ENCODE peak calls at places on chromosomes 12 and 14, in ten cellular contexts. F is BJ, H is GM23338, P is brain microvascular endothelial cell, E is lower lobe of right lung, N is psoas muscle, X is fibroblast of lung, M is AG04450, J is transverse colon, D is spleen. C is an unnamed sample. For H3K27me3, the result is how much of the 10 kb centered on the place peaks cover.

GRCh38 chr14:59585891-59586554 is 9.4 kb upstream of the CCDC175 start:
- DNase-seq in F (no peak), H (no peak), P (peak), E (no peak), N (no peak), X (peak), M (no peak), J (no peak), D (no peak), C (no peak)

GRCh38 chr12:102769323-102769916 is 147.6 kb downstream of the PAH start:
- DNase-seq in F (peak), H (peak), P (peak), E (no peak), N (peak), X (peak), M (peak), J (peak), D (no peak), C (no peak)

GRCh38 chr14:53093206-53093605 is 59.9 kb downstream of the DDHD1 start:
- DNase-seq in F (peak), H (no peak), P (no peak), E (no peak), N (no peak), X (no peak), M (peak), J (no peak), D (no peak), C (no peak)

GRCh38 chr14:64930085-64930843 is 12.3 kb downstream of the GPX2 start:
- DNase-seq in F (no peak), H (no peak), P (no peak), E (no peak), N (no peak), X (peak), M (no peak), J (no peak), D (no peak), C (no peak)

GRCh38 chr12:104603545-104603973 is 146.8 kb downstream of the CHST11 start:
- DNase-seq in F (no peak), H (no peak), P (peak), E (no peak), N (no peak), X (peak), M (no peak), J (no peak), D (no peak), C (no peak)

GRCh38 chr12:100612557-100612956 is 39.1 kb downstream of the GAS2L3 start:
- DNase-seq in F (no peak), H (no peak), P (no peak), E (no peak), N (no peak), X (no peak), M (no peak), J (peak), D (no peak), C (no peak)

GRCh38 chr14:54350196-54350595 is 46.6 kb upstream of the CDKN3 start:
- DNase-seq in F (no peak), H (no peak), P (no peak), E (no peak), N (no peak), X (peak), M (no peak), J (no peak), D (no peak), C (no peak)

GRCh38 chr12:6053541-6053940 is 70.9 kb downstream of the VWF start:
- DNase-seq in F (no peak), H (no peak), P (peak), E (no peak), N (no peak), X (peak), M (no peak), J (no peak), D (peak), C (peak)

GRCh38 chr14:103144085-103144484 is 20.8 kb downstream of the TNFAIP2 start:
- DNase-seq in F (peak), H (no peak), P (no peak), E (no peak), N (no peak), X (peak), M (peak), J (no peak), D (no peak), C (no peak)

GRCh38 chr12:8912910-8913309 is 1.4 kb upstream of the PHC1 start:
- DNase-seq in F (no peak), H (peak), P (no peak), E (no peak), N (no peak), X (no peak), M (no peak), J (no peak), D (no peak), C (no peak)

GRCh38 chr14:86782092-86782580 is 1210.8 kb downstream of the GALC start:
- DNase-seq in F (no peak), H (no peak), P (no peak), E (no peak), N (no peak), X (no peak), M (no peak), J (no peak), D (no peak), C (no peak)

GRCh38 chr12:90048918-90049317 is 340.3 kb upstream of the ATP2B1 start:
- DNase-seq in F (no peak), H (no peak), P (no peak), E (no peak), N (no peak), X (no peak), M (no peak), J (no peak), D (no peak), C (no peak)

GRCh38 chr12:57894577-57895292 is 46.6 kb upstream of the ATP23 start:
- DNase-seq in F (no peak), H (no peak), P (no peak), E (no peak), N (no peak), X (no peak), M (no peak), J (no peak), D (no peak), C (no peak)

GRCh38 chr14:60092516-60092915 is 793 bp downstream of the PCNX4 start:
- DNase-seq in F (no peak), H (peak), P (peak), E (no peak), N (no peak), X (peak), M (no peak), J (peak), D (no peak), C (no peak)

GRCh38 chr12:81440001-81440400 is 319.1 kb downstream of the PPFIA2 start:
- DNase-seq in F (no peak), H (peak), P (no peak), E (no peak), N (no peak), X (no peak), M (no peak), J (no peak), D (no peak), C (no peak)

GRCh38 chr14:22882529-22883190 is 362 bp upstream of the REM2 start:
- DNase-seq in F (no peak), H (peak), P (peak), E (no peak), N (no peak), X (peak), M (no peak), J (peak), D (no peak), C (no peak)

GRCh38 chr14:96944297-96944696 is 147.1 kb downstream of the VRK1 start:
- DNase-seq in F (no peak), H (no peak), P (no peak), E (no peak), N (no peak), X (no peak), M (no peak), J (no peak), D (no peak), C (no peak)

GRCh38 chr12:94074970-94075695 is 73.2 kb upstream of the PLXNC1 start:
- DNase-seq in F (peak), H (peak), P (peak), E (peak), N (peak), X (peak), M (peak), J (peak), D (no peak), C (no peak)

GRCh38 chr12:31267966-31268365 is 58.0 kb downstream of the SINHCAF start:
- DNase-seq in F (no peak), H (no peak), P (no peak), E (no peak), N (no peak), X (peak), M (no peak), J (no peak), D (no peak), C (no peak)

GRCh38 chr14:69636051-69636639 is 24.7 kb downstream of the SUSD6 start:
- DNase-seq in F (no peak), H (no peak), P (no peak), E (no peak), N (no peak), X (no peak), M (no peak), J (no peak), D (no peak), C (no peak)

GRCh38 chr14:87131879-87132278 is 861.1 kb downstream of the GALC start:
- DNase-seq in F (no peak), H (peak), P (no peak), E (no peak), N (no peak), X (peak), M (no peak), J (no peak), D (no peak), C (peak)

GRCh38 chr14:101111620-101112290 is 208.2 kb upstream of the RTL1 start:
- DNase-seq in F (no peak), H (no peak), P (no peak), E (no peak), N (peak), X (no peak), M (no peak), J (no peak), D (peak), C (no peak)

GRCh38 chr12:29889737-29890136 is 106.0 kb upstream of the TMTC1 start:
- DNase-seq in F (no peak), H (peak), P (peak), E (no peak), N (peak), X (peak), M (no peak), J (peak), D (no peak), C (no peak)

GRCh38 chr14:97299661-97300060 is 502.5 kb downstream of the VRK1 start:
- DNase-seq in F (no peak), H (peak), P (no peak), E (no peak), N (no peak), X (no peak), M (no peak), J (no peak), D (no peak), C (no peak)

GRCh38 chr12:108694812-108695278 is 36.5 kb downstream of the CORO1C start:
- DNase-seq in F (no peak), H (no peak), P (peak), E (no peak), N (no peak), X (peak), M (no peak), J (no peak), D (no peak), C (no peak)

GRCh38 chr12:41663487-41664258 is 475.6 kb downstream of the PDZRN4 start:
- DNase-seq in F (peak), H (peak), P (no peak), E (no peak), N (no peak), X (peak), M (no peak), J (no peak), D (no peak), C (no peak)

GRCh38 chr12:8644345-8645248 is 18.0 kb downstream of the MFAP5 start:
- DNase-seq in F (no peak), H (no peak), P (no peak), E (no peak), N (no peak), X (no peak), M (no peak), J (no peak), D (no peak), C (no peak)

GRCh38 chr14:105271224-105271890 is 23.0 kb downstream of the BTBD6 start:
- DNase-seq in F (no peak), H (no peak), P (no peak), E (no peak), N (no peak), X (no peak), M (no peak), J (no peak), D (no peak), C (no peak)
- H3K27me3 ChIP-seq in F (under half), H (under half), P (under half), E (under half), N (under half), X (under half), M (under half), J (under half), D (under half), C (under half)

DNA sequence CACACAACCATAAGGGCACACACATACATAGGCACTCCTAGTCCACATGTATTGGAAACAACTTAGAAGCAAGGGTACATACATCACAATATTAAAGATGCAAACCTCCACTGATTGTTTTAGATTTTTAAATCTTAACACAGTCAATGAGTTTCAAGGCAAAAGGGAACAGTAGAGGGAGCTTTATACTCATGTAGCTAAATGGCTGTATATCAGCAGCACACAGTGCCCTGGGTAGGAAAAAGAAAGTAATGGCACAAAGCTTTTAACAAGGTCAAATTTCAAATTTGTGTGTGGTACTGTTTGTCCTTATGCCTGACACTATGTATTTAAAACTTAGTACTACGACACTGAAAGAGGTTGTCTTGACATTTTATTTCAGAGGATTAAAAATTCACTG is 262.0 kb downstream of the MED13L start:
- DNase-seq in F (peak), H (peak), P (peak), E (no peak), N (no peak), X (peak), M (no peak), J (no peak), D (no peak), C (no peak)
- TF ChIP-seq CTCF in F (peak), H (peak), P (peak), E (peak), N (peak), X (peak), M (peak), J (peak), D (no peak), C (peak)

DNA sequence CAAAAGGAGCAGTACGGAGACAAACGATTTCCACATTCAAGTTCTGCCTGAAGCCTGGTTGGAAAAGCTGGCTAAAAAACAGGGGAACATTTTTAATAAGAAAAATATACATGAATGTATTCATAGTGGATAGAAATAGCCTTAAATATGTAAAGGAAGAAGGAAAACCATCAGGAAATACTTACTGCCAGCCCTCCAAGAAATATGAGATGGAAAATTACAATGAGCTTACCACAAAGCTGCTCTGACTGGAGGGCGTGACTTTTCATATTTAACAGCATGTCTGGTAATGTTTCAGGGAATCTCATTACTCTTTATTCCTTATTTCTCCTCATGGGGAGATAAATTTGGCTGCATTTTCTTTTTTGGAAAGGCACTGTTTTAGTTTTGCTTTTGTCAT is 75.9 kb upstream of the ZDHHC17 start:
- DNase-seq in F (no peak), H (no peak), P (no peak), E (no peak), N (no peak), X (peak), M (no peak), J (no peak), D (no peak), C (no peak)
- H3K4me3 ChIP-seq in F (no peak), H (no peak), P (no peak), E (no peak), N (no peak), X (no peak), M (no peak), J (no peak), D (no peak), C (no peak)

DNA sequence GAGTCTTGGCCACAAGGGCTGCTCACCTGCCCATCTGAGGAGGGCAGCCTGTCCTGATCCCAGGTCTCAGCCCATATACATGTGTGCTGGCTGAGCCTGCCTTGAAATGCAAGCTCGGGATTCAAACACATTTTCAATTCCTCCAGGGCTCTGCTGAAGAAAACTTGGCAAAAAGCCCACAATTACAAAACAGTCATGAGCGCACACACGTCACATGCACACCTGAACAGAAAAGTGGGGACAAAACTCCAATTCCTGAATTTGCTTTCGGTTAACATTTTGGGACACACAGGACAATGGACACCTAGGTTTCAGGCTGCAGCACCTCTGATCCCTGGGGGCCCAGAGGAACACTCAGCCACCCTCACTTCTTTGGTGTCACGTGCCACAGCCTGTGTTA is 113.9 kb downstream of the RBM19 start:
- DNase-seq in F (no peak), H (no peak), P (no peak), E (no peak), N (no peak), X (no peak), M (no peak), J (no peak), D (no peak), C (no peak)
- H3K27me3 ChIP-seq in F (under half), H (under half), P (under half), E (under half), N (under half), X (under half), M (under half), J (under half), D (under half), C (under half)

DNA sequence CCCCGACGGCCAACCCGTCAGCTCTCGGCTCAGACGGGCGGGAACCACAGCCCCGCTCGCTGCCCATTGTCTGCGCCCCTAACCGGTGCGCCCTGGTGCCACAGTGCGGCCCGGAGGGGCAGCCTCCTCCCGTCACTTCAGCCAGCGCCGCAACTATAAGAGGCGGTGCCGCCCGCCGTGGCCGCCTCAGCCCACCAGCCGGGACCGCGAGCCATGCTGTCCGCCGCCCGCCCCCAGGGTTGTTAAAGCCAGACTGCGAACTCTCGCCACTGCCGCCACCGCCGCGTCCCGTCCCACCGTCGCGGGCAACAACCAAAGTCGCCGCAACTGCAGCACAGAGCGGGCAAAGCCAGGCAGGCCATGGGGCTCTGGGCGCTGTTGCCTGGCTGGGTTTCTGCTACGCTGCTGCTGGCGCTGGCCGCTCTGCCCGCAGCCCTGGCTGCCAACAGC is at the start of gene WNT1:
- DNase-seq in F (no peak), H (no peak), P (no peak), E (no peak), N (peak), X (no peak), M (no peak), J (no peak), D (no peak), C (no peak)
- TF ChIP-seq CTCF in F (peak), H (no peak), P (no peak), E (peak), N (peak), X (no peak), M (no peak), J (peak), D (peak), C (no peak)

DNA sequence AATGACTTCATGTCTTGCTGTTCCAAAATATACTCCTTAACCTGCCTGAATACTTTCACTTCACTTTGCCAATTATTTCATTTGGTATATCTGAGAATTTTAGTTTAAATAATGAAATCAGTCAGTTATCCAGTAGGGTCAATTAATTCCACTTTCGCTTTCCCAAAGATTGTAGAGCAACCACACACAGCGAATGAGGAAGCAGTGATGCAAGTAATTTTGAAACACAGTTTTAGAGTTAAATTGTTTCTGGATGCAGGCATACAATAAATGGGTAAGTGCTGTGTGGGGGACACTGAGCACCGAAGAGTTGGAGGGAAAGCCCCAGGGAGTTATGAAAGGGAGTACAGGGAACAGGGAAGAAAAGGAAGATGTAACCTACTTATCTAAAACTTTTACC is 62.8 kb downstream of the TSHR start:
- DNase-seq in F (no peak), H (no peak), P (no peak), E (no peak), N (no peak), X (no peak), M (no peak), J (no peak), D (no peak), C (no peak)
- H3K4me3 ChIP-seq in F (no peak), H (no peak), P (no peak), E (no peak), N (peak), X (no peak), M (no peak), J (no peak), D (no peak), C (no peak)

GRCh38 chr12:88339966-88340365 is 197.9 kb downstream of the TMTC3 start:
- DNase-seq in F (no peak), H (no peak), P (no peak), E (no peak), N (no peak), X (peak), M (no peak), J (no peak), D (no peak), C (no peak)
- H3K27me3 ChIP-seq in F (under half), H (under half), P (under half), E (under half), N (under half), X (under half), M (under half), J (under half), D (under half), C (under half)

DNA sequence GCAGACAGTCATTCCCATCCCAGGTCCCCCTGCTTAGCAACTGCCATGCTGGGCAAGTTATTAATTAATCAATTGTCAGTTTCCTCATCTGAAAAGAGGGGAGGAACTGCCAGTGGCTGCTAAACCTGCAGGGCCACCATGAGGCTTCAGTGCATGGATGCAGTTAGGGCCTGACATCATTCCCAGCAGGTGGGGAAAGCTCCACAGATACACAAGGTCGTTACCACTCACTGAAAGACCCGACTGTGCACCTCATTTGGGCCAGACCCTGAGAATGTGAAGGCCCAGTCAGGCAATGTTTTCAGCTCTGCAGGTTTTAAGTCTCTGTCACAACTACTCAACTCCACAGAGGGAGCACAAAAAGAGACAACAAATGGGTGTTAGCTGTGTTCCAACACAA is 85.1 kb upstream of the GPR68 start:
- DNase-seq in F (no peak), H (no peak), P (no peak), E (no peak), N (no peak), X (no peak), M (no peak), J (no peak), D (peak), C (no peak)
- TF ChIP-seq CTCF in F (no peak), H (no peak), P (no peak), E (no peak), N (no peak), X (no peak), M (no peak), J (no peak), D (no peak), C (no peak)

GRCh38 chr12:113422929-113423669 is 919 bp downstream of the SDSL start:
- DNase-seq in F (no peak), H (no peak), P (no peak), E (peak), N (no peak), X (no peak), M (no peak), J (no peak), D (no peak), C (no peak)
- H3K4me3 ChIP-seq in F (peak), H (no peak), P (peak), E (peak), N (peak), X (peak), M (peak), J (peak), D (no peak), C (peak)

C was measured in kidney epithelial cell.